ENCODE peak calls at places on chromosomes 12 and 14, in five cellular contexts. W is GM13976, H is sciatic nerve, K is B cell, C is caudate nucleus. M is an unnamed sample.

GRCh38 chr12:47722926-47723631 is 2.2 kb downstream of the ENDOU start:
- DNase-seq in W (no peak), H (no peak), K (no peak), C (peak), M (no peak)

GRCh38 chr12:104667139-104667538 is 210.4 kb downstream of the CHST11 start:
- DNase-seq in W (no peak), H (no peak), K (no peak), C (no peak), M (peak)

GRCh38 chr14:37595809-37596595 is 573 bp downstream of the TTC6 start:
- DNase-seq in W (no peak), H (peak), K (no peak), C (no peak), M (no peak)

GRCh38 chr14:37569729-37570128 is 25.3 kb downstream of the FOXA1 start:
- DNase-seq in W (no peak), H (no peak), K (no peak), C (no peak), M (no peak)

GRCh38 chr14:69232388-69232787 is 27.6 kb upstream of the GALNT16 start:
- DNase-seq in W (no peak), H (no peak), K (no peak), C (no peak), M (no peak)

GRCh38 chr12:10584415-10584814 is 29.0 kb downstream of the MAGOHB start:
- DNase-seq in W (no peak), H (no peak), K (no peak), C (no peak), M (peak)

GRCh38 chr12:110424237-110424636 is 20.7 kb upstream of the ANAPC7 start:
- DNase-seq in W (no peak), H (no peak), K (no peak), C (no peak), M (peak)

GRCh38 chr14:20458031-20458789 is 3.0 kb downstream of the PIP4P1 start:
- DNase-seq in W (no peak), H (no peak), K (no peak), C (no peak), M (no peak)

GRCh38 chr12:117272690-117273089 is 82.4 kb upstream of the FBXO21 start:
- DNase-seq in W (no peak), H (no peak), K (no peak), C (no peak), M (no peak)

GRCh38 chr12:112419269-112420133 is 754 bp downstream of the PTPN11 start:
- DNase-seq in W (peak), H (peak), K (peak), C (no peak), M (peak)

GRCh38 chr12:63940295-63940997 is 95.9 kb downstream of the SRGAP1 start:
- DNase-seq in W (no peak), H (no peak), K (no peak), C (no peak), M (no peak)

GRCh38 chr12:69601962-69602685 is 8.6 kb downstream of the LRRC10 start:
- DNase-seq in W (no peak), H (no peak), K (no peak), C (no peak), M (no peak)

GRCh38 chr12:64794305-64794704 is 30.1 kb upstream of the TBC1D30 start:
- DNase-seq in W (no peak), H (no peak), K (no peak), C (no peak), M (no peak)

GRCh38 chr12:76144253-76144564 is 59.7 kb upstream of the NAP1L1 start:
- DNase-seq in W (no peak), H (no peak), K (no peak), C (no peak), M (peak)

GRCh38 chr12:8553088-8553627 is 12.5 kb upstream of the CLEC4E start:
- DNase-seq in W (no peak), H (no peak), K (no peak), C (no peak), M (no peak)

GRCh38 chr14:61150851-61151250 is 130.3 kb downstream of the TMEM30B start:
- DNase-seq in W (no peak), H (no peak), K (no peak), C (no peak), M (peak)

GRCh38 chr12:92261692-92262091 is 116.0 kb upstream of the BTG1 start:
- DNase-seq in W (no peak), H (no peak), K (no peak), C (no peak), M (no peak)

GRCh38 chr12:42981379-42981778 is 391.8 kb upstream of the PRICKLE1 start:
- DNase-seq in W (no peak), H (no peak), K (no peak), C (no peak), M (peak)

GRCh38 chr12:100955139-100955538 is 160.6 kb downstream of the ANO4 start:
- DNase-seq in W (no peak), H (no peak), K (no peak), C (no peak), M (peak)

GRCh38 chr14:98890556-98891340 is 381.2 kb downstream of the BCL11B start:
- DNase-seq in W (no peak), H (no peak), K (no peak), C (no peak), M (no peak)

GRCh38 chr14:53152909-53153701 is at the start of gene DDHD1:
- DNase-seq in W (peak), H (peak), K (peak), C (peak), M (peak)

GRCh38 chr14:77761205-77761931 is 412 bp upstream of the SNW1 start:
- DNase-seq in W (peak), H (no peak), K (no peak), C (no peak), M (peak)

GRCh38 chr14:105255021-105255507 is 6.7 kb downstream of the BTBD6 start:
- DNase-seq in W (peak), H (no peak), K (no peak), C (no peak), M (peak)

GRCh38 chr14:32201816-32202467 is at the start of gene RNU6-7:
- DNase-seq in W (no peak), H (no peak), K (no peak), C (no peak), M (no peak)

GRCh38 chr12:132081423-132081822 is 62.7 kb downstream of the DDX51 start:
- DNase-seq in W (no peak), H (no peak), K (no peak), C (no peak), M (no peak)

GRCh38 chr14:91924871-91925726 is 22.4 kb downstream of the FBLN5 start:
- DNase-seq in W (no peak), H (no peak), K (no peak), C (no peak), M (peak)

GRCh38 chr12:111448831-111449790 is 43.4 kb downstream of the SH2B3 start:
- DNase-seq in W (no peak), H (no peak), K (no peak), C (no peak), M (no peak)

GRCh38 chr14:76672123-76672522 is 89.1 kb upstream of the VASH1 start:
- DNase-seq in W (no peak), H (no peak), K (no peak), C (no peak), M (no peak)

GRCh38 chr12:116647802-116648201 is 88.6 kb downstream of the MAP1LC3B2 start:
- DNase-seq in W (no peak), H (no peak), K (no peak), C (no peak), M (no peak)

GRCh38 chr12:9947674-9948073 is 15.5 kb upstream of the CLEC2A start:
- DNase-seq in W (no peak), H (no peak), K (no peak), C (no peak), M (no peak)

GRCh38 chr14:102081231-102082080 is 5.4 kb downstream of the HSP90AA1 start:
- DNase-seq in W (no peak), H (no peak), K (no peak), C (no peak), M (no peak)

GRCh38 chr14:62082779-62083178 is 320.6 kb downstream of the SNAPC1 start:
- DNase-seq in W (no peak), H (no peak), K (no peak), C (no peak), M (no peak)